ENCODE peak calls at places on chromosome 7, in nine cellular contexts. One of them, this sample, is unnamed.

GRCh38 chr7:154794147-154794780 is 208.7 kb downstream of the PAXIP1 start:
- DNase-seq in GM04503: no peak
- DNase-seq in stimulated activated CD8-positive, alpha-beta memory T cell treated with anti-CD3 and anti-CD28 coated beads, Interleukin-12 subunit alpha, Interleukin-12 subunit beta, amount 100 ng/mL, for 1 hour: no peak
- DNase-seq in skeletal muscle cell: no peak
- DNase-seq in EL: no peak
- DNase-seq in NCI-H526 treated with DMSO at 0.1 percent for 48 hours: peak; percentile 32
- DNase-seq in stimulated activated CD4-positive, alpha-beta T cell treated with anti-CD3 and anti-CD28 coated beads, TNF-alpha, amount 100 ng/mL, for 1 hour: no peak
- DNase-seq in NCI-H1436: no peak
- DNase-seq in chondrocyte: no peak
- DNase-seq in this sample: no peak

GRCh38 chr7:55563596-55564325 is 8.5 kb downstream of the VOPP1 start:
- DNase-seq in chondrocyte: no peak
- DNase-seq in stimulated activated CD4-positive, alpha-beta T cell treated with anti-CD3 and anti-CD28 coated beads, TNF-alpha, amount 100 ng/mL, for 1 hour: no peak
- DNase-seq in NCI-H526 treated with DMSO at 0.1 percent for 48 hours: no peak
- DNase-seq in stimulated activated CD8-positive, alpha-beta memory T cell treated with anti-CD3 and anti-CD28 coated beads, Interleukin-12 subunit alpha, Interleukin-12 subunit beta, amount 100 ng/mL, for 1 hour: no peak
- DNase-seq in NCI-H1436: no peak
- DNase-seq in skeletal muscle cell: no peak
- DNase-seq in GM04503: no peak
- DNase-seq in EL: peak; percentile 60
- DNase-seq in this sample: no peak

GRCh38 chr7:917255-918117 is 37.0 kb downstream of the ADAP1 start:
- DNase-seq in GM04503: no peak
- DNase-seq in NCI-H526 treated with DMSO at 0.1 percent for 48 hours: no peak
- DNase-seq in skeletal muscle cell: no peak
- DNase-seq in EL: no peak
- DNase-seq in stimulated activated CD8-positive, alpha-beta memory T cell treated with anti-CD3 and anti-CD28 coated beads, Interleukin-12 subunit alpha, Interleukin-12 subunit beta, amount 100 ng/mL, for 1 hour: no peak
- DNase-seq in chondrocyte: peak; percentile 51
- DNase-seq in stimulated activated CD4-positive, alpha-beta T cell treated with anti-CD3 and anti-CD28 coated beads, TNF-alpha, amount 100 ng/mL, for 1 hour: no peak
- DNase-seq in NCI-H1436: no peak
- DNase-seq in this sample: peak; percentile 41

GRCh38 chr7:140631006-140631405 is 9.6 kb downstream of the DENND2A start:
- DNase-seq in NCI-H1436: no peak
- DNase-seq in stimulated activated CD4-positive, alpha-beta T cell treated with anti-CD3 and anti-CD28 coated beads, TNF-alpha, amount 100 ng/mL, for 1 hour: no peak
- DNase-seq in chondrocyte: no peak
- DNase-seq in stimulated activated CD8-positive, alpha-beta memory T cell treated with anti-CD3 and anti-CD28 coated beads, Interleukin-12 subunit alpha, Interleukin-12 subunit beta, amount 100 ng/mL, for 1 hour: no peak
- DNase-seq in skeletal muscle cell: no peak
- DNase-seq in EL: no peak
- DNase-seq in NCI-H526 treated with DMSO at 0.1 percent for 48 hours: no peak
- DNase-seq in GM04503: no peak
- DNase-seq in this sample: no peak

GRCh38 chr7:40676220-40676619 is 541.4 kb downstream of the SUGCT start:
- DNase-seq in stimulated activated CD4-positive, alpha-beta T cell treated with anti-CD3 and anti-CD28 coated beads, TNF-alpha, amount 100 ng/mL, for 1 hour: no peak
- DNase-seq in chondrocyte: no peak
- DNase-seq in NCI-H526 treated with DMSO at 0.1 percent for 48 hours: no peak
- DNase-seq in stimulated activated CD8-positive, alpha-beta memory T cell treated with anti-CD3 and anti-CD28 coated beads, Interleukin-12 subunit alpha, Interleukin-12 subunit beta, amount 100 ng/mL, for 1 hour: no peak
- DNase-seq in skeletal muscle cell: no peak
- DNase-seq in EL: no peak
- DNase-seq in GM04503: no peak
- DNase-seq in NCI-H1436: no peak
- DNase-seq in this sample: no peak

GRCh38 chr7:45869426-45869825 is 3.5 kb downstream of the CCDC201 start:
- DNase-seq in skeletal muscle cell: no peak
- DNase-seq in stimulated activated CD4-positive, alpha-beta T cell treated with anti-CD3 and anti-CD28 coated beads, TNF-alpha, amount 100 ng/mL, for 1 hour: no peak
- DNase-seq in NCI-H526 treated with DMSO at 0.1 percent for 48 hours: no peak
- DNase-seq in NCI-H1436: no peak
- DNase-seq in GM04503: no peak
- DNase-seq in stimulated activated CD8-positive, alpha-beta memory T cell treated with anti-CD3 and anti-CD28 coated beads, Interleukin-12 subunit alpha, Interleukin-12 subunit beta, amount 100 ng/mL, for 1 hour: no peak
- DNase-seq in EL: peak; percentile 11
- DNase-seq in chondrocyte: no peak
- DNase-seq in this sample: no peak

GRCh38 chr7:46774515-46774914 is 807.4 kb downstream of the TNS3 start:
- DNase-seq in GM04503: no peak
- DNase-seq in chondrocyte: no peak
- DNase-seq in NCI-H526 treated with DMSO at 0.1 percent for 48 hours: no peak
- DNase-seq in NCI-H1436: no peak
- DNase-seq in stimulated activated CD8-positive, alpha-beta memory T cell treated with anti-CD3 and anti-CD28 coated beads, Interleukin-12 subunit alpha, Interleukin-12 subunit beta, amount 100 ng/mL, for 1 hour: no peak
- DNase-seq in stimulated activated CD4-positive, alpha-beta T cell treated with anti-CD3 and anti-CD28 coated beads, TNF-alpha, amount 100 ng/mL, for 1 hour: no peak
- DNase-seq in skeletal muscle cell: peak; percentile 90
- DNase-seq in EL: no peak
- DNase-seq in this sample: no peak

GRCh38 chr7:88226886-88227516 is 7.2 kb upstream of the SRI start:
- DNase-seq in GM04503: no peak
- DNase-seq in EL: peak; percentile 78
- DNase-seq in NCI-H1436: no peak
- DNase-seq in chondrocyte: no peak
- DNase-seq in skeletal muscle cell: peak; percentile 70
- DNase-seq in stimulated activated CD8-positive, alpha-beta memory T cell treated with anti-CD3 and anti-CD28 coated beads, Interleukin-12 subunit alpha, Interleukin-12 subunit beta, amount 100 ng/mL, for 1 hour: no peak
- DNase-seq in stimulated activated CD4-positive, alpha-beta T cell treated with anti-CD3 and anti-CD28 coated beads, TNF-alpha, amount 100 ng/mL, for 1 hour: no peak
- DNase-seq in NCI-H526 treated with DMSO at 0.1 percent for 48 hours: no peak
- DNase-seq in this sample: no peak

GRCh38 chr7:114710495-114710894 is 211.4 kb upstream of the MDFIC start:
- DNase-seq in NCI-H526 treated with DMSO at 0.1 percent for 48 hours: no peak
- DNase-seq in EL: no peak
- DNase-seq in chondrocyte: no peak
- DNase-seq in NCI-H1436: no peak
- DNase-seq in GM04503: no peak
- DNase-seq in stimulated activated CD8-positive, alpha-beta memory T cell treated with anti-CD3 and anti-CD28 coated beads, Interleukin-12 subunit alpha, Interleukin-12 subunit beta, amount 100 ng/mL, for 1 hour: no peak
- DNase-seq in stimulated activated CD4-positive, alpha-beta T cell treated with anti-CD3 and anti-CD28 coated beads, TNF-alpha, amount 100 ng/mL, for 1 hour: no peak
- DNase-seq in skeletal muscle cell: no peak
- DNase-seq in this sample: no peak

GRCh38 chr7:155972651-155973349 is 160.5 kb upstream of the SHH start:
- DNase-seq in stimulated activated CD8-positive, alpha-beta memory T cell treated with anti-CD3 and anti-CD28 coated beads, Interleukin-12 subunit alpha, Interleukin-12 subunit beta, amount 100 ng/mL, for 1 hour: no peak
- DNase-seq in NCI-H526 treated with DMSO at 0.1 percent for 48 hours: no peak
- DNase-seq in GM04503: no peak
- DNase-seq in stimulated activated CD4-positive, alpha-beta T cell treated with anti-CD3 and anti-CD28 coated beads, TNF-alpha, amount 100 ng/mL, for 1 hour: no peak
- DNase-seq in chondrocyte: no peak
- DNase-seq in skeletal muscle cell: no peak
- DNase-seq in EL: no peak
- DNase-seq in NCI-H1436: no peak
- DNase-seq in this sample: peak; percentile 55

GRCh38 chr7:67551027-67551426 is 554.4 kb downstream of the TYW1 start:
- DNase-seq in stimulated activated CD8-positive, alpha-beta memory T cell treated with anti-CD3 and anti-CD28 coated beads, Interleukin-12 subunit alpha, Interleukin-12 subunit beta, amount 100 ng/mL, for 1 hour: no peak
- DNase-seq in skeletal muscle cell: no peak
- DNase-seq in stimulated activated CD4-positive, alpha-beta T cell treated with anti-CD3 and anti-CD28 coated beads, TNF-alpha, amount 100 ng/mL, for 1 hour: no peak
- DNase-seq in chondrocyte: no peak
- DNase-seq in EL: no peak
- DNase-seq in NCI-H526 treated with DMSO at 0.1 percent for 48 hours: no peak
- DNase-seq in NCI-H1436: no peak
- DNase-seq in GM04503: no peak
- DNase-seq in this sample: no peak

GRCh38 chr7:151742713-151743480 is 134.0 kb downstream of the PRKAG2 start:
- DNase-seq in chondrocyte: no peak
- DNase-seq in NCI-H1436: no peak
- DNase-seq in NCI-H526 treated with DMSO at 0.1 percent for 48 hours: no peak
- DNase-seq in stimulated activated CD8-positive, alpha-beta memory T cell treated with anti-CD3 and anti-CD28 coated beads, Interleukin-12 subunit alpha, Interleukin-12 subunit beta, amount 100 ng/mL, for 1 hour: no peak
- DNase-seq in EL: peak; percentile 21
- DNase-seq in stimulated activated CD4-positive, alpha-beta T cell treated with anti-CD3 and anti-CD28 coated beads, TNF-alpha, amount 100 ng/mL, for 1 hour: no peak
- DNase-seq in skeletal muscle cell: no peak
- DNase-seq in GM04503: no peak
- DNase-seq in this sample: no peak

GRCh38 chr7:100401811-100402210 is 26.7 kb downstream of the ZCWPW1 start:
- DNase-seq in EL: no peak
- DNase-seq in stimulated activated CD8-positive, alpha-beta memory T cell treated with anti-CD3 and anti-CD28 coated beads, Interleukin-12 subunit alpha, Interleukin-12 subunit beta, amount 100 ng/mL, for 1 hour: no peak
- DNase-seq in chondrocyte: no peak
- DNase-seq in skeletal muscle cell: no peak
- DNase-seq in NCI-H1436: no peak
- DNase-seq in stimulated activated CD4-positive, alpha-beta T cell treated with anti-CD3 and anti-CD28 coated beads, TNF-alpha, amount 100 ng/mL, for 1 hour: no peak
- DNase-seq in NCI-H526 treated with DMSO at 0.1 percent for 48 hours: no peak
- DNase-seq in GM04503: no peak
- DNase-seq in this sample: no peak

GRCh38 chr7:12831024-12831423 is 143.6 kb downstream of the ARL4A start:
- DNase-seq in stimulated activated CD8-positive, alpha-beta memory T cell treated with anti-CD3 and anti-CD28 coated beads, Interleukin-12 subunit alpha, Interleukin-12 subunit beta, amount 100 ng/mL, for 1 hour: no peak
- DNase-seq in skeletal muscle cell: no peak
- DNase-seq in chondrocyte: no peak
- DNase-seq in EL: no peak
- DNase-seq in stimulated activated CD4-positive, alpha-beta T cell treated with anti-CD3 and anti-CD28 coated beads, TNF-alpha, amount 100 ng/mL, for 1 hour: no peak
- DNase-seq in GM04503: no peak
- DNase-seq in NCI-H526 treated with DMSO at 0.1 percent for 48 hours: no peak
- DNase-seq in NCI-H1436: no peak
- DNase-seq in this sample: no peak

GRCh38 chr7:148747274-148747673 is 48.6 kb downstream of the CUL1 start:
- DNase-seq in NCI-H526 treated with DMSO at 0.1 percent for 48 hours: no peak
- DNase-seq in GM04503: no peak
- DNase-seq in NCI-H1436: peak; percentile 27
- DNase-seq in stimulated activated CD4-positive, alpha-beta T cell treated with anti-CD3 and anti-CD28 coated beads, TNF-alpha, amount 100 ng/mL, for 1 hour: no peak
- DNase-seq in stimulated activated CD8-positive, alpha-beta memory T cell treated with anti-CD3 and anti-CD28 coated beads, Interleukin-12 subunit alpha, Interleukin-12 subunit beta, amount 100 ng/mL, for 1 hour: no peak
- DNase-seq in chondrocyte: no peak
- DNase-seq in EL: no peak
- DNase-seq in skeletal muscle cell: no peak
- DNase-seq in this sample: no peak

GRCh38 chr7:66359656-66360211 is 154.6 kb downstream of the TPST1 start:
- DNase-seq in chondrocyte: no peak
- DNase-seq in skeletal muscle cell: no peak
- DNase-seq in NCI-H1436: no peak
- DNase-seq in stimulated activated CD4-positive, alpha-beta T cell treated with anti-CD3 and anti-CD28 coated beads, TNF-alpha, amount 100 ng/mL, for 1 hour: no peak
- DNase-seq in NCI-H526 treated with DMSO at 0.1 percent for 48 hours: no peak
- DNase-seq in stimulated activated CD8-positive, alpha-beta memory T cell treated with anti-CD3 and anti-CD28 coated beads, Interleukin-12 subunit alpha, Interleukin-12 subunit beta, amount 100 ng/mL, for 1 hour: no peak
- DNase-seq in EL: no peak
- DNase-seq in GM04503: no peak
- DNase-seq in this sample: peak; percentile 45

GRCh38 chr7:2939193-2939885 is 95.2 kb upstream of the GNA12 start:
- DNase-seq in skeletal muscle cell: no peak
- DNase-seq in chondrocyte: peak; percentile 46
- DNase-seq in GM04503: no peak
- DNase-seq in NCI-H1436: no peak
- DNase-seq in NCI-H526 treated with DMSO at 0.1 percent for 48 hours: no peak
- DNase-seq in EL: peak; percentile 5
- DNase-seq in stimulated activated CD4-positive, alpha-beta T cell treated with anti-CD3 and anti-CD28 coated beads, TNF-alpha, amount 100 ng/mL, for 1 hour: no peak
- DNase-seq in stimulated activated CD8-positive, alpha-beta memory T cell treated with anti-CD3 and anti-CD28 coated beads, Interleukin-12 subunit alpha, Interleukin-12 subunit beta, amount 100 ng/mL, for 1 hour: no peak
- DNase-seq in this sample: peak; percentile 69

GRCh38 chr7:47652591-47652990 is 70.7 kb upstream of the TNS3 start:
- DNase-seq in NCI-H526 treated with DMSO at 0.1 percent for 48 hours: no peak
- DNase-seq in stimulated activated CD4-positive, alpha-beta T cell treated with anti-CD3 and anti-CD28 coated beads, TNF-alpha, amount 100 ng/mL, for 1 hour: no peak
- DNase-seq in NCI-H1436: no peak
- DNase-seq in stimulated activated CD8-positive, alpha-beta memory T cell treated with anti-CD3 and anti-CD28 coated beads, Interleukin-12 subunit alpha, Interleukin-12 subunit beta, amount 100 ng/mL, for 1 hour: no peak
- DNase-seq in EL: no peak
- DNase-seq in skeletal muscle cell: no peak
- DNase-seq in GM04503: no peak
- DNase-seq in chondrocyte: no peak
- DNase-seq in this sample: peak; percentile 14

GRCh38 chr7:43906327-43907010 is at the start of gene URGCP:
- DNase-seq in stimulated activated CD8-positive, alpha-beta memory T cell treated with anti-CD3 and anti-CD28 coated beads, Interleukin-12 subunit alpha, Interleukin-12 subunit beta, amount 100 ng/mL, for 1 hour: peak; percentile 18
- DNase-seq in NCI-H1436: peak; percentile 43
- DNase-seq in stimulated activated CD4-positive, alpha-beta T cell treated with anti-CD3 and anti-CD28 coated beads, TNF-alpha, amount 100 ng/mL, for 1 hour: peak; percentile 7
- DNase-seq in NCI-H526 treated with DMSO at 0.1 percent for 48 hours: no peak
- DNase-seq in chondrocyte: no peak
- DNase-seq in EL: peak; percentile 45
- DNase-seq in GM04503: no peak
- DNase-seq in skeletal muscle cell: no peak
- DNase-seq in this sample: peak; percentile 92

GRCh38 chr7:87506243-87507180 is 31.0 kb upstream of the ABCB4 start:
- DNase-seq in GM04503: no peak
- DNase-seq in chondrocyte: no peak
- DNase-seq in stimulated activated CD4-positive, alpha-beta T cell treated with anti-CD3 and anti-CD28 coated beads, TNF-alpha, amount 100 ng/mL, for 1 hour: no peak
- DNase-seq in NCI-H526 treated with DMSO at 0.1 percent for 48 hours: peak; percentile 29
- DNase-seq in stimulated activated CD8-positive, alpha-beta memory T cell treated with anti-CD3 and anti-CD28 coated beads, Interleukin-12 subunit alpha, Interleukin-12 subunit beta, amount 100 ng/mL, for 1 hour: no peak
- DNase-seq in skeletal muscle cell: no peak
- DNase-seq in NCI-H1436: no peak
- DNase-seq in EL: peak; percentile 5
- DNase-seq in this sample: no peak

GRCh38 chr7:94509264-94509878 is at the start of gene CASD1:
- DNase-seq in chondrocyte: peak; percentile 89
- DNase-seq in GM04503: no peak
- DNase-seq in NCI-H1436: no peak
- DNase-seq in stimulated activated CD4-positive, alpha-beta T cell treated with anti-CD3 and anti-CD28 coated beads, TNF-alpha, amount 100 ng/mL, for 1 hour: peak; percentile 31
- DNase-seq in NCI-H526 treated with DMSO at 0.1 percent for 48 hours: no peak
- DNase-seq in stimulated activated CD8-positive, alpha-beta memory T cell treated with anti-CD3 and anti-CD28 coated beads, Interleukin-12 subunit alpha, Interleukin-12 subunit beta, amount 100 ng/mL, for 1 hour: peak; percentile 35
- DNase-seq in skeletal muscle cell: no peak
- DNase-seq in EL: peak; percentile 16
- DNase-seq in this sample: no peak

GRCh38 chr7:129494041-129494440 is 8.3 kb upstream of the SMKR1 start:
- DNase-seq in stimulated activated CD8-positive, alpha-beta memory T cell treated with anti-CD3 and anti-CD28 coated beads, Interleukin-12 subunit alpha, Interleukin-12 subunit beta, amount 100 ng/mL, for 1 hour: no peak
- DNase-seq in NCI-H526 treated with DMSO at 0.1 percent for 48 hours: peak; percentile 13
- DNase-seq in chondrocyte: no peak
- DNase-seq in skeletal muscle cell: peak; percentile 49
- DNase-seq in GM04503: peak; percentile 84
- DNase-seq in NCI-H1436: no peak
- DNase-seq in stimulated activated CD4-positive, alpha-beta T cell treated with anti-CD3 and anti-CD28 coated beads, TNF-alpha, amount 100 ng/mL, for 1 hour: no peak
- DNase-seq in EL: peak; percentile 81
- DNase-seq in this sample: no peak

This sample was measured in spleen.